ENCODE peak calls at places on chromosomes 7 and 10, in five cellular contexts. E is kidney tubule cell; F is MG63; Y is upper lobe of right lung; Q is activated CD4-positive, alpha-beta T cell treated with anti-CD3 and anti-CD28 coated beads for 24 hours. R is an unnamed sample.

GRCh38 chr7:2520131-2520807 is 695 bp downstream of the LFNG start:
- DNase-seq in E (peak; percentile 37), F (peak; percentile 18), Y (no peak), Q (no peak), R (no peak)

GRCh38 chr7:87318741-87319140 is 26.7 kb upstream of the CROT start:
- DNase-seq in E (peak; percentile 5), F (peak; percentile 63), Y (no peak), Q (no peak), R (no peak)

GRCh38 chr10:59177031-59177861 is 803 bp downstream of the PHYHIPL start:
- DNase-seq in E (peak; percentile 85), F (peak; percentile 44), Y (no peak), Q (no peak), R (no peak)

GRCh38 chr10:123999261-123999660 is 94.1 kb downstream of the CHST15 start:
- DNase-seq in E (no peak), F (no peak), Y (no peak), Q (no peak), R (no peak)

GRCh38 chr7:148708026-148708685 is 9.5 kb downstream of the CUL1 start:
- DNase-seq in E (no peak), F (no peak), Y (no peak), Q (no peak), R (no peak)

GRCh38 chr10:19408924-19409323 is 360.3 kb downstream of the MALRD1 start:
- DNase-seq in E (no peak), F (no peak), Y (no peak), Q (no peak), R (no peak)

GRCh38 chr7:109094-109493 is 83.3 kb upstream of the FAM20C start:
- DNase-seq in E (no peak), F (no peak), Y (peak; percentile 53), Q (no peak), R (no peak)

GRCh38 chr7:135205850-135206249 is 5.5 kb downstream of the WDR91 start:
- DNase-seq in E (no peak), F (no peak), Y (no peak), Q (no peak), R (no peak)

GRCh38 chr10:34607894-34608293 is 207.2 kb downstream of the PARD3 start:
- DNase-seq in E (peak; percentile 58), F (no peak), Y (no peak), Q (no peak), R (no peak)

GRCh38 chr10:121232494-121232893 is 365.8 kb downstream of the FGFR2 start:
- DNase-seq in E (no peak), F (no peak), Y (no peak), Q (no peak), R (no peak)